ENCODE peak calls at places on chromosomes 16 and 17, in five cellular contexts. V, D, K, I and S are unnamed samples.

GRCh38 chr16:14181371-14182050 is 110.4 kb downstream of the MRTFB start:
- DNase-seq in V (no peak), D (no peak), K (peak; percentile 80), I (no peak), S (no peak)

GRCh38 chr17:6461792-6462524 is 17.7 kb downstream of the PIMREG start:
- DNase-seq in V (no peak), D (no peak), K (no peak), I (no peak), S (no peak)

GRCh38 chr16:56608876-56609462 is 585 bp downstream of the MT2A start:
- DNase-seq in V (no peak), D (no peak), K (peak; percentile 21), I (no peak), S (no peak)

GRCh38 chr16:20676268-20676828 is 21.1 kb downstream of the ACSM1 start:
- DNase-seq in V (no peak), D (no peak), K (no peak), I (no peak), S (no peak)

GRCh38 chr17:50531428-50532025 is 1.0 kb upstream of the EPN3 start:
- DNase-seq in V (no peak), D (no peak), K (no peak), I (no peak), S (no peak)

GRCh38 chr17:33511670-33512069 is 218.6 kb upstream of the ASIC2 start:
- DNase-seq in V (no peak), D (no peak), K (no peak), I (no peak), S (no peak)

GRCh38 chr17:48174833-48175232 is 67.3 kb downstream of the SNX11 start:
- DNase-seq in V (no peak), D (no peak), K (no peak), I (no peak), S (peak; percentile 38)

GRCh38 chr17:76277300-76278267 is 12.4 kb downstream of the UBALD2 start:
- DNase-seq in V (no peak), D (no peak), K (no peak), I (no peak), S (no peak)